ENCODE peak calls at places on chromosomes 11 and 22, in five cellular contexts. N is HCT116, T is HL-60, M is SK-N-SH, Q is K562. U is an unnamed sample.

GRCh38 chr11:20154381-20154780 is 5.9 kb downstream of the DBX1 start:
- DNase-seq in N (no peak), T (no peak), M (no peak), Q (no peak), U (no peak)

GRCh38 chr22:49372111-49372529 is 455.6 kb downstream of the BRD1 start:
- DNase-seq in N (no peak), T (no peak), M (no peak), Q (no peak), U (no peak)

GRCh38 chr11:75292943-75293342 is 52.4 kb downstream of the TPBGL start:
- DNase-seq in N (no peak), T (no peak), M (no peak), Q (no peak), U (no peak)

GRCh38 chr11:130646881-130647280 is 198.4 kb downstream of the ADAMTS15 start:
- DNase-seq in N (no peak), T (no peak), M (no peak), Q (no peak), U (no peak)

GRCh38 chr11:69525516-69526452 is 44.3 kb downstream of the LINC01488 start:
- DNase-seq in N (no peak), T (no peak), M (no peak), Q (no peak), U (no peak)

GRCh38 chr11:127105578-127105977 is 105.0 kb upstream of the KIRREL3 start:
- DNase-seq in N (no peak), T (no peak), M (no peak), Q (no peak), U (no peak)

GRCh38 chr11:12189543-12190235 is 79.3 kb downstream of the MICAL2 start:
- DNase-seq in N (no peak), T (no peak), M (no peak), Q (no peak), U (no peak)

GRCh38 chr22:33678523-33678922 is 241.8 kb downstream of the LARGE1 start:
- DNase-seq in N (no peak), T (no peak), M (no peak), Q (no peak), U (no peak)

GRCh38 chr11:123469089-123469488 is 39.0 kb downstream of the GRAMD1B start:
- DNase-seq in N (no peak), T (no peak), M (no peak), Q (no peak), U (no peak)

GRCh38 chr11:1072116-1072820 is 2.4 kb upstream of the MUC2 start:
- DNase-seq in N (peak), T (no peak), M (no peak), Q (peak), U (peak)

GRCh38 chr11:85590848-85591483 is 36.2 kb downstream of the DLG2 start:
- DNase-seq in N (peak), T (no peak), M (peak), Q (no peak), U (peak)

GRCh38 chr11:134532921-134533421 is 120.9 kb upstream of the B3GAT1 start:
- DNase-seq in N (no peak), T (no peak), M (no peak), Q (no peak), U (no peak)

GRCh38 chr22:17945851-17946690 is 78.3 kb downstream of the MICAL3 start:
- DNase-seq in N (no peak), T (no peak), M (no peak), Q (no peak), U (no peak)

GRCh38 chr11:18791175-18792065 is at the start of gene PTPN5:
- DNase-seq in N (no peak), T (no peak), M (peak), Q (no peak), U (no peak)

GRCh38 chr11:102402556-102402955 is 50.0 kb downstream of the TMEM123 start:
- DNase-seq in N (no peak), T (no peak), M (no peak), Q (no peak), U (no peak)

GRCh38 chr22:44567846-44568493 is 69.9 kb upstream of the RTL6 start:
- DNase-seq in N (peak), T (peak), M (no peak), Q (no peak), U (no peak)

GRCh38 chr11:34148504-34149165 is 43.2 kb downstream of the NAT10 start:
- DNase-seq in N (no peak), T (peak), M (no peak), Q (no peak), U (no peak)

GRCh38 chr11:127058524-127058923 is 58.0 kb upstream of the KIRREL3 start:
- DNase-seq in N (no peak), T (no peak), M (no peak), Q (no peak), U (no peak)

GRCh38 chr11:129190087-129190486 is 2.0 kb downstream of the ARHGAP32 start:
- DNase-seq in N (no peak), T (peak), M (peak), Q (no peak), U (peak)

GRCh38 chr11:22807855-22808558 is 21.6 kb downstream of the SVIP start:
- DNase-seq in N (no peak), T (no peak), M (no peak), Q (no peak), U (no peak)

GRCh38 chr11:61814242-61814957 is 2.4 kb downstream of the FADS1 start:
- DNase-seq in N (peak), T (no peak), M (peak), Q (no peak), U (peak)

GRCh38 chr11:93857413-93858185 is 7.2 kb upstream of the VSTM5 start:
- DNase-seq in N (no peak), T (no peak), M (no peak), Q (no peak), U (no peak)

GRCh38 chr22:28006271-28006670 is 87.2 kb upstream of the PITPNB start:
- DNase-seq in N (no peak), T (no peak), M (no peak), Q (no peak), U (no peak)

GRCh38 chr11:11366793-11367192 is 13.7 kb upstream of the CSNK2A3 start:
- DNase-seq in N (no peak), T (no peak), M (no peak), Q (no peak), U (no peak)

GRCh38 chr11:35227551-35228341 is 88.8 kb downstream of the CD44 start:
- DNase-seq in N (no peak), T (peak), M (no peak), Q (no peak), U (no peak)

GRCh38 chr22:32764330-32765116 is 37.0 kb upstream of the TIMP3 start:
- DNase-seq in N (no peak), T (no peak), M (no peak), Q (no peak), U (peak)

GRCh38 chr22:18024276-18024939 is at the start of gene MICAL3:
- DNase-seq in N (peak), T (peak), M (peak), Q (peak), U (peak)

GRCh38 chr11:117830674-117831351 is 6.3 kb upstream of the FXYD2 start:
- DNase-seq in N (no peak), T (no peak), M (no peak), Q (no peak), U (no peak)

GRCh38 chr11:66188580-66188979 is 79.9 kb upstream of the RAB1B start:
- DNase-seq in N (no peak), T (no peak), M (no peak), Q (no peak), U (no peak)

GRCh38 chr22:22040472-22040871 is 57.9 kb upstream of the TOP3B start:
- DNase-seq in N (no peak), T (no peak), M (no peak), Q (no peak), U (no peak)

GRCh38 chr11:27391336-27392015 is 28.5 kb upstream of the CCDC34 start:
- DNase-seq in N (peak), T (no peak), M (no peak), Q (no peak), U (no peak)
- TF ChIP-seq REST in N (no peak), T (no peak), M (no peak), Q (no peak), U (no peak)

DNA sequence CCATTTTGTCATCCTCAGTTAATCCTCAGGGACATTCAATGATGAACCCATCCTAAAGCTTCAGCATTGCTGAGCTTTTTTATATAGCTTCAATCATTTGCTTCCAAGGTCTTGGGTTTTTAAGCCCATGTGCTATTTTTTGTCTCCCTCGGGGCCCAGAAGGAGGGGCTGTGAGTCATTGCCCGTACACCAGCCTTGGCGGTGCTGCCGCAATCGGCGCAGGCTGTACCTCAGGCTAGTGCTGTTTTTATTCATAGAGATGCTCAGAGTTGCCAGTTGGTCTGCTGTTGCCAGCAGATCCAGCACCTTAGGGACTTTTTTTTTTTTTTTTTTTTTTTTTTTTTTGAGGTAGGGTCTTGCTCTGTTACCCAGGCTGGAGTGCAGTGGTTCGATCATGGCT is 35.5 kb downstream of the ACO2 start:
- DNase-seq in N (no peak), T (no peak), M (no peak), Q (no peak), U (no peak)
- TF ChIP-seq REST in N (no peak), T (no peak), M (no peak), Q (no peak), U (no peak)

GRCh38 chr11:87463486-87464102 is 425.9 kb downstream of the TMEM135 start:
- DNase-seq in N (peak), T (peak), M (peak), Q (peak), U (peak)
- TF ChIP-seq REST in N (no peak), T (no peak), M (no peak), Q (no peak), U (no peak)

GRCh38 chr11:2775626-2776350 is 76.0 kb upstream of the KCNQ1OT1 start:
- DNase-seq in N (no peak), T (no peak), M (no peak), Q (no peak), U (no peak)
- TF ChIP-seq REST in N (no peak), T (no peak), M (no peak), Q (no peak), U (no peak)

GRCh38 chr11:113647856-113648255 is 58.3 kb downstream of the TMPRSS5 start:
- DNase-seq in N (no peak), T (no peak), M (no peak), Q (no peak), U (no peak)
- TF ChIP-seq REST in N (no peak), T (no peak), M (no peak), Q (no peak), U (no peak)

GRCh38 chr11:2655320-2655719 is 44.5 kb downstream of the KCNQ1OT1 start:
- DNase-seq in N (no peak), T (no peak), M (no peak), Q (peak), U (no peak)

GRCh38 chr11:2653930-2654739 is 45.7 kb downstream of the KCNQ1OT1 start:
- DNase-seq in N (no peak), T (no peak), M (peak), Q (peak), U (no peak)

GRCh38 chr11:2657697-2658284 is 42.0 kb downstream of the KCNQ1OT1 start:
- DNase-seq in N (no peak), T (no peak), M (no peak), Q (peak), U (no peak)

GRCh38 chr11:2656859-2657258 is 42.9 kb downstream of the KCNQ1OT1 start:
- DNase-seq in N (no peak), T (no peak), M (no peak), Q (peak), U (no peak)

GRCh38 chr11:2655834-2656622 is 43.8 kb downstream of the KCNQ1OT1 start:
- DNase-seq in N (no peak), T (no peak), M (no peak), Q (peak), U (no peak)
- TF ChIP-seq REST in N (no peak), T (no peak), M (no peak), Q (no peak), U (no peak)

GRCh38 chr11:73229321-73230275 is 11.5 kb downstream of the P2RY2 start:
- DNase-seq in N (no peak), T (no peak), M (peak), Q (no peak), U (no peak)

GRCh38 chr11:73228268-73229134 is 10.4 kb downstream of the P2RY2 start:
- DNase-seq in N (no peak), T (no peak), M (peak), Q (no peak), U (no peak)

GRCh38 chr11:73226297-73227006 is 8.4 kb downstream of the P2RY2 start:
- DNase-seq in N (no peak), T (no peak), M (peak), Q (no peak), U (no peak)

GRCh38 chr11:73225851-73226250 is 7.8 kb downstream of the P2RY2 start:
- DNase-seq in N (no peak), T (no peak), M (no peak), Q (no peak), U (no peak)

GRCh38 chr11:73227571-73228211 is 9.6 kb downstream of the P2RY2 start:
- DNase-seq in N (peak), T (no peak), M (peak), Q (peak), U (no peak)
- TF ChIP-seq REST in N (no peak), T (no peak), M (no peak), Q (no peak), U (no peak)